ENCODE peak calls at places on chromosomes 2 and 18, in nine cellular contexts. P, V, H, Z, L, R, E, A and M are unnamed samples.

GRCh38 chr18:20988726-20989125 is 122.9 kb downstream of the ROCK1 start:
- DNase-seq in P (no peak), V (no peak), H (no peak), Z (no peak), L (no peak), R (no peak), E (no peak), A (no peak), M (no peak)

GRCh38 chr18:51135361-51135760 is 62.1 kb downstream of the MEX3C start:
- DNase-seq in P (no peak), V (peak), H (no peak), Z (no peak), L (no peak), R (peak), E (peak), A (no peak), M (no peak)

GRCh38 chr2:120465989-120466703 is 120.2 kb downstream of the INHBB start:
- DNase-seq in P (no peak), V (peak), H (peak), Z (no peak), L (peak), R (no peak), E (no peak), A (no peak), M (peak)

GRCh38 chr2:120382541-120383144 is 36.7 kb downstream of the INHBB start:
- DNase-seq in P (no peak), V (peak), H (no peak), Z (no peak), L (no peak), R (no peak), E (no peak), A (no peak), M (no peak)

GRCh38 chr18:39463986-39464385 is 1898.4 kb upstream of the CELF4 start:
- DNase-seq in P (no peak), V (no peak), H (no peak), Z (no peak), L (no peak), R (no peak), E (no peak), A (no peak), M (no peak)

GRCh38 chr2:195482050-195482449 is 175.0 kb upstream of the SLC39A10 start:
- DNase-seq in P (no peak), V (no peak), H (no peak), Z (no peak), L (no peak), R (no peak), E (no peak), A (no peak), M (no peak)

GRCh38 chr18:23723121-23723520 is 33.9 kb downstream of the LAMA3 start:
- DNase-seq in P (no peak), V (no peak), H (no peak), Z (no peak), L (no peak), R (no peak), E (no peak), A (no peak), M (no peak)

GRCh38 chr2:33810046-33810835 is 211.1 kb upstream of the FAM98A start:
- DNase-seq in P (no peak), V (no peak), H (no peak), Z (no peak), L (peak), R (no peak), E (peak), A (no peak), M (peak)

GRCh38 chr2:216634317-216635148 is 1.3 kb downstream of the IGFBP2 start:
- DNase-seq in P (no peak), V (peak), H (no peak), Z (no peak), L (peak), R (no peak), E (no peak), A (no peak), M (no peak)

GRCh38 chr2:140737006-140737405 is 1393.8 kb downstream of the LRP1B start:
- DNase-seq in P (no peak), V (no peak), H (no peak), Z (no peak), L (no peak), R (no peak), E (no peak), A (no peak), M (no peak)

GRCh38 chr2:224062481-224063307 is 23.6 kb upstream of the SERPINE2 start:
- DNase-seq in P (no peak), V (no peak), H (no peak), Z (no peak), L (no peak), R (no peak), E (no peak), A (no peak), M (no peak)

GRCh38 chr2:120919771-120920437 is 184.2 kb downstream of the GLI2 start:
- DNase-seq in P (no peak), V (peak), H (no peak), Z (no peak), L (peak), R (peak), E (no peak), A (no peak), M (peak)

GRCh38 chr2:102488063-102488462 is 15.0 kb downstream of the SLC9A4 start:
- DNase-seq in P (no peak), V (no peak), H (no peak), Z (no peak), L (peak), R (peak), E (peak), A (no peak), M (peak)

GRCh38 chr2:1803217-1804115 is 59.2 kb upstream of the PXDN start:
- DNase-seq in P (no peak), V (peak), H (no peak), Z (no peak), L (no peak), R (no peak), E (no peak), A (no peak), M (no peak)

GRCh38 chr2:164620873-164621760 is at the start of gene GRB14:
- DNase-seq in P (no peak), V (peak), H (peak), Z (no peak), L (peak), R (no peak), E (peak), A (peak), M (peak)

GRCh38 chr2:235877271-235877670 is 290.9 kb downstream of the GBX2 start:
- DNase-seq in P (no peak), V (peak), H (no peak), Z (no peak), L (no peak), R (no peak), E (no peak), A (no peak), M (no peak)

GRCh38 chr18:24267878-24268277 is 129.0 kb downstream of the CABYR start:
- DNase-seq in P (no peak), V (no peak), H (no peak), Z (no peak), L (no peak), R (no peak), E (no peak), A (no peak), M (no peak)

GRCh38 chr2:217941339-217941738 is 61.5 kb downstream of the TNS1 start:
- DNase-seq in P (no peak), V (peak), H (no peak), Z (no peak), L (no peak), R (no peak), E (no peak), A (no peak), M (no peak)

GRCh38 chr2:175363719-175364118 is 182.2 kb upstream of the ATP5MC3 start:
- DNase-seq in P (no peak), V (no peak), H (no peak), Z (no peak), L (no peak), R (no peak), E (no peak), A (no peak), M (no peak)

GRCh38 chr2:71299507-71299906 is 32.1 kb upstream of the ZNF638 start:
- DNase-seq in P (peak), V (no peak), H (no peak), Z (no peak), L (peak), R (peak), E (peak), A (peak), M (peak)

GRCh38 chr18:63365909-63366269 is 1.1 kb downstream of the KDSR start:
- DNase-seq in P (peak), V (peak), H (no peak), Z (no peak), L (no peak), R (peak), E (peak), A (peak), M (peak)

GRCh38 chr18:55326134-55326533 is 261.9 kb downstream of the TCF4 start:
- DNase-seq in P (peak), V (no peak), H (no peak), Z (no peak), L (no peak), R (no peak), E (no peak), A (no peak), M (no peak)

GRCh38 chr18:55387139-55387984 is 200.6 kb downstream of the TCF4 start:
- DNase-seq in P (no peak), V (no peak), H (no peak), Z (no peak), L (peak), R (no peak), E (no peak), A (no peak), M (no peak)

GRCh38 chr2:149562304-149562703 is 25.3 kb downstream of the MMADHC start:
- DNase-seq in P (no peak), V (peak), H (no peak), Z (no peak), L (peak), R (peak), E (peak), A (no peak), M (peak)

GRCh38 chr2:37566517-37566961 is 104.9 kb downstream of the CDC42EP3 start:
- DNase-seq in P (peak), V (no peak), H (no peak), Z (no peak), L (no peak), R (peak), E (no peak), A (no peak), M (no peak)

GRCh38 chr2:209076151-209076550 is 347.7 kb upstream of the MAP2 start:
- DNase-seq in P (no peak), V (no peak), H (no peak), Z (no peak), L (peak), R (no peak), E (no peak), A (no peak), M (no peak)

GRCh38 chr2:26685943-26686839 is 6.3 kb upstream of the KCNK3 start:
- DNase-seq in P (no peak), V (peak), H (no peak), Z (no peak), L (peak), R (no peak), E (peak), A (no peak), M (peak)

DNA sequence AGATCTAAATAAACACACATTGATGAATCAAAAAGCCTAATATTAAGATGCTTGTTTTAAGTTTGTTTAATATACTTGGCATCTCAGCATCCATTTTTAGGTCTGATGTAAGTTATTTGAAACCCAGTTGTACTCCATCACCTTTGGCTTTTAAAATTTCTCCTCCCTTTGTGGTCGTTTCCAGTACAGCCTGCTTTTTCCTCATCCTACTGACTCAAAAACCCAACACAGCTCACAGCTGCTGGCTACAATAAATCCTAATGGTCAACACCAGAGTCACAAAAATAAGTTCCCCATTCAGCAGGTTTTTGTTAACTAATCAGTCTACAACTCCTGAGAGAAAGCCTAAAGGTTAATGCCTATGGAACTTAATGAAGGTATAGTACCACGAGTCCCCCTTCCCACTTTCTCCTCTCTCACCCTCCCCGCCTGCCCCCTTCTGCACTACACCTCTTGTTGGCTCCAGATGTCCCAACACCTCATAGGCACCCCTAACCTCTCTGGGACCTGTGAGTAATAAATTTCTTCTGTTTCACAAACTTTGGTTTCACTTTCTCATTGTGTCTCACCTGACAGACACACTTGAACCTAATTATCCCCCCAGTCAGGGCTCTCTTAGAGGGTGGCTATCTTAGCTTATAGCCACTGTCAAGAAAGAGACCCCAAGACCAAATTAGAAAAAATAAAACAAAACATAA is 148.6 kb downstream of the GALNT1 start:
- DNase-seq in P (no peak), V (no peak), H (no peak), Z (no peak), L (no peak), R (peak), E (no peak), A (no peak), M (no peak)
- H3K4me2 ChIP-seq in P (no peak), V (peak), H (no peak), Z (no peak), L (no peak), R (peak), E (no peak), A (peak), M (no peak)

GRCh38 chr2:208034503-208035140 is 9.3 kb upstream of the PLEKHM3 start:
- DNase-seq in P (no peak), V (no peak), H (no peak), Z (no peak), L (no peak), R (no peak), E (peak), A (no peak), M (no peak)

GRCh38 chr2:208025814-208026184 is 472 bp upstream of the PLEKHM3 start:
- DNase-seq in P (peak), V (no peak), H (peak), Z (no peak), L (no peak), R (no peak), E (no peak), A (no peak), M (no peak)

GRCh38 chr2:208036357-208036756 is 11.0 kb upstream of the PLEKHM3 start:
- DNase-seq in P (no peak), V (no peak), H (no peak), Z (no peak), L (no peak), R (peak), E (no peak), A (no peak), M (no peak)

GRCh38 chr2:208033701-208034502 is 8.6 kb upstream of the PLEKHM3 start:
- DNase-seq in P (peak), V (no peak), H (peak), Z (no peak), L (peak), R (no peak), E (peak), A (no peak), M (peak)

DNA sequence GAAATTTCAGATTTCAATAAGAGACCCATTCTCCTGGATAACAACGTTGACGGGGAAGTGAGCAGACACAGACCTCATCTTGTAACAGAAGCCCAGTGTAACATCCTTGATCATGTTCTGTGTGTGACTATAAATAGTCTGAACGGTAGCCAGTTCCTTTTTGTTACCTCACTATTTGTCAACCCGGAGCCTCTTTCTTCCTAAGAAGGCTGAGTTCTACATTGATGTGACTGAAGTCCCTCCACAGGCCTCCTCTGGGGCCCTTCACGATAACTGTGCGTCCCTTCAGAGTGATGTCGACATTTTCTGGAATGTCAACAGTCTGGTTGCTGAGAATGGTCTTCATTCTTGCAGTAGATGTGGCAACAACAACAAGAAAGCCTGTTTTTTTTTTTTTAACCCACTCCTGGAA is 6.3 kb upstream of the PLEKHM3 start:
- DNase-seq in P (no peak), V (no peak), H (no peak), Z (no peak), L (peak), R (peak), E (no peak), A (no peak), M (peak)
- H3K4me2 ChIP-seq in P (no peak), V (no peak), H (no peak), Z (no peak), L (no peak), R (no peak), E (no peak), A (peak), M (peak)

GRCh38 chr2:13020469-13020868 is 303.7 kb downstream of the TRIB2 start:
- DNase-seq in P (no peak), V (no peak), H (no peak), Z (no peak), L (no peak), R (no peak), E (no peak), A (no peak), M (no peak)
- H3K4me2 ChIP-seq in P (no peak), V (no peak), H (no peak), Z (no peak), L (no peak), R (no peak), E (no peak), A (no peak), M (no peak)

DNA sequence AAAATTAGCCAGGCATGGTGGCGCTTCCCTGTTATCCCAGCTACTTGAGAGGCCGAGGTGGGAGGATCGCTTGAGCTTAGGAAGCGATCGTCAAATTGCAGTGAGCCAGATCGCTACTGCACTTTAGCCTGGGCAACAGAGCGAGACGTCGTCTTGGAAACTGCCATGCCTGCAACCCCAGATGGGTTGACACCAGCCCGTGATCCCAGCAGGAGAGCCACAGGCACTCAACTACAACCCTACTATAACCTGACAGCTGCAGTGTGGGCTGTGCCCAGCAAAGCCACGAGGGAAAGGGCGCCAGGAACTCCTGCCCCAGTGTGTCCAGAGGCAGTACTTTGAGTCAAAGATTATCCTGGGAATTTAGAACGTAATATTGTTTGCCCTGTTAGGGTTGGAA is 85.6 kb downstream of the SS18 start:
- DNase-seq in P (no peak), V (no peak), H (no peak), Z (no peak), L (peak), R (no peak), E (no peak), A (no peak), M (no peak)
- H3K4me2 ChIP-seq in P (no peak), V (no peak), H (no peak), Z (no peak), L (no peak), R (no peak), E (no peak), A (no peak), M (no peak)

DNA sequence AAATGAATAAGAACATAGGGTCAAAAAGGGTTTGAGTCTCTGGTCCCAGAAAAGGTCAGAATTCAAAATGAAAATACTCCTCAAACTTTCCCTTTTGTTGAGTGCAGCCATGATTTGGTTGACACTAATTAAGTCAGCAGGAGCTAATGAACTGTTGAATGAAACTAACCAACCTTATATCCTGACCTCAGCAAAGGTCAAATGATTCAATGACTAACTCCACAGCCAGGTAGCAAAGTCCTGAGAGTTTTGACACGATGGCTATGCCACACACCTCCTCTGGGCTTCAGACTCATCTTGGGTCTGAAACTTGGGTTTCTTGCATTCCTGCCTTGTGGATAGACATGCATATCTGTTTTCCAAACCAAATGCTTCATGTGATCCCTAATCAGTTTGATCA is 172.3 kb downstream of the INO80D start:
- DNase-seq in P (no peak), V (no peak), H (no peak), Z (no peak), L (no peak), R (no peak), E (no peak), A (no peak), M (no peak)
- H3K4me2 ChIP-seq in P (no peak), V (no peak), H (no peak), Z (no peak), L (no peak), R (no peak), E (no peak), A (no peak), M (peak)

GRCh38 chr2:239062743-239063142 is 214.9 kb downstream of the TWIST2 start:
- DNase-seq in P (no peak), V (no peak), H (no peak), Z (no peak), L (no peak), R (no peak), E (no peak), A (no peak), M (no peak)
- H3K4me2 ChIP-seq in P (no peak), V (no peak), H (no peak), Z (no peak), L (no peak), R (no peak), E (no peak), A (no peak), M (no peak)

GRCh38 chr18:44826418-44827259 is 146.0 kb downstream of the SETBP1 start:
- DNase-seq in P (no peak), V (peak), H (no peak), Z (no peak), L (peak), R (peak), E (peak), A (no peak), M (peak)
- H3K4me2 ChIP-seq in P (no peak), V (peak), H (no peak), Z (no peak), L (no peak), R (peak), E (peak), A (peak), M (peak)

GRCh38 chr2:137655812-137656211 is 308.5 kb upstream of the HNMT start:
- DNase-seq in P (no peak), V (no peak), H (no peak), Z (no peak), L (no peak), R (no peak), E (no peak), A (no peak), M (no peak)
- H3K4me2 ChIP-seq in P (no peak), V (no peak), H (no peak), Z (no peak), L (no peak), R (no peak), E (no peak), A (no peak), M (no peak)

DNA sequence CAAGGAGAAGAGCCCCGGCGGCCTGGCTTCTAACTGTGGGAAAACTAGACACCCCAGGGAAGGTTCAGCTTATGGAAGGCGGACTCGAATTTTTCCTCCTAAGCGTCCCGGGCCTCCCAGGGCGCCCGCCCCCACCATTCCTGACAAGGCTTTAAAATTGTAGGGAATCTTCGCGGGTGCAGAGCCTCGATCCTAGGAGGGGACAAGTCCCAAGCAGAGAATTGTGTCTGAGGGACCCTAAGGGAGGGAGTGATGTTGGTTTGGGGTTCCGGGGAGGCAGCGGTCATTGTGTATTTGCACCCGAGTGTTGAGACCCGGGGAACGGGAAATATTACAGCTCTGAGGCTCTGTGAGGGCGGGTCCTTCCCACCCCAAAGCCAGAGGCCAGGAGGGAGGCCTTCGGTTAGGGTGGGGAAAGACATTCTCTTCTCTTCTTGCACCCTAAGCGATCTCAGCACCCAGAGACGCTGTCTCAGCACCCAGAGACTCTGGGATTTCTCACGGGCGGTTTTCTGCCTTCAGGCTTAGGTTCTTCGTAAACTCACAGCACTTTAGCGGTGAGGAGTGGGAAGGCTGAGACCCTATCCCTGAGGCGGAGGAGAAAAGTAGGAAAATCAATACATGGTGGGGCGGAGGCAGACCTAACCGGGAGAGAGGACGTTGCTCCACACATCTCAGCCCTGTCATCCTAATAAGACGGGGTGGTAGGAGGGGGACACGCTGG is 7.6 kb downstream of the OSR1 start:
- DNase-seq in P (no peak), V (no peak), H (no peak), Z (no peak), L (no peak), R (no peak), E (no peak), A (no peak), M (no peak)
- H3K4me2 ChIP-seq in P (no peak), V (peak), H (peak), Z (no peak), L (no peak), R (no peak), E (no peak), A (no peak), M (peak)